ENCODE peak calls at places on chromosomes 12 and 14, in six cellular contexts. One of them, this sample, is unnamed.

GRCh38 chr12:86801439-86801838 is 545.2 kb upstream of the MGAT4C start:
- DNase-seq in stimulated activated CD4-positive, alpha-beta T cell treated with anti-CD3 and anti-CD28 coated beads, Interleukin-1b, Interleukin-23, amount 100 ng/mL, for 1 hour: no peak
- DNase-seq in T1000: no peak
- DNase-seq in HTR-8/SVneo: no peak
- DNase-seq in type B pancreatic cell: no peak
- DNase-seq in activated CD4-positive, alpha-beta T cell treated with anti-CD3 and anti-CD28 coated beads for 48 hours: no peak
- DNase-seq in this sample: no peak

GRCh38 chr14:100132903-100133510 is 26.4 kb downstream of the DEGS2 start:
- DNase-seq in stimulated activated CD4-positive, alpha-beta T cell treated with anti-CD3 and anti-CD28 coated beads, Interleukin-1b, Interleukin-23, amount 100 ng/mL, for 1 hour: no peak
- DNase-seq in T1000: no peak
- DNase-seq in HTR-8/SVneo: no peak
- DNase-seq in type B pancreatic cell: no peak
- DNase-seq in activated CD4-positive, alpha-beta T cell treated with anti-CD3 and anti-CD28 coated beads for 48 hours: no peak
- DNase-seq in this sample: no peak

GRCh38 chr12:17062296-17063061 is 456.5 kb upstream of the LMO3 start:
- DNase-seq in stimulated activated CD4-positive, alpha-beta T cell treated with anti-CD3 and anti-CD28 coated beads, Interleukin-1b, Interleukin-23, amount 100 ng/mL, for 1 hour: no peak
- DNase-seq in T1000: no peak
- DNase-seq in HTR-8/SVneo: no peak
- DNase-seq in type B pancreatic cell: no peak
- DNase-seq in activated CD4-positive, alpha-beta T cell treated with anti-CD3 and anti-CD28 coated beads for 48 hours: no peak
- DNase-seq in this sample: no peak

GRCh38 chr12:52036587-52037171 is 14.6 kb upstream of the NR4A1 start:
- DNase-seq in stimulated activated CD4-positive, alpha-beta T cell treated with anti-CD3 and anti-CD28 coated beads, Interleukin-1b, Interleukin-23, amount 100 ng/mL, for 1 hour: peak
- DNase-seq in T1000: peak
- DNase-seq in HTR-8/SVneo: peak
- DNase-seq in type B pancreatic cell: no peak
- DNase-seq in activated CD4-positive, alpha-beta T cell treated with anti-CD3 and anti-CD28 coated beads for 48 hours: peak
- DNase-seq in this sample: peak

GRCh38 chr14:36580856-36581831 is 1.3 kb downstream of the NKX2-8 start:
- DNase-seq in stimulated activated CD4-positive, alpha-beta T cell treated with anti-CD3 and anti-CD28 coated beads, Interleukin-1b, Interleukin-23, amount 100 ng/mL, for 1 hour: no peak
- DNase-seq in T1000: peak
- DNase-seq in HTR-8/SVneo: peak
- DNase-seq in type B pancreatic cell: no peak
- DNase-seq in activated CD4-positive, alpha-beta T cell treated with anti-CD3 and anti-CD28 coated beads for 48 hours: peak
- DNase-seq in this sample: peak

GRCh38 chr14:89418452-89418851 is 1.4 kb upstream of the FOXN3 start:
- DNase-seq in stimulated activated CD4-positive, alpha-beta T cell treated with anti-CD3 and anti-CD28 coated beads, Interleukin-1b, Interleukin-23, amount 100 ng/mL, for 1 hour: no peak
- DNase-seq in T1000: no peak
- DNase-seq in HTR-8/SVneo: no peak
- DNase-seq in type B pancreatic cell: no peak
- DNase-seq in activated CD4-positive, alpha-beta T cell treated with anti-CD3 and anti-CD28 coated beads for 48 hours: peak
- DNase-seq in this sample: no peak

GRCh38 chr12:113174461-113175384 is 10.6 kb downstream of the DDX54 start:
- DNase-seq in stimulated activated CD4-positive, alpha-beta T cell treated with anti-CD3 and anti-CD28 coated beads, Interleukin-1b, Interleukin-23, amount 100 ng/mL, for 1 hour: peak
- DNase-seq in T1000: peak
- DNase-seq in HTR-8/SVneo: peak
- DNase-seq in type B pancreatic cell: peak
- DNase-seq in activated CD4-positive, alpha-beta T cell treated with anti-CD3 and anti-CD28 coated beads for 48 hours: peak
- DNase-seq in this sample: peak

GRCh38 chr12:125983784-125984510 is 918.7 kb downstream of the AACS start:
- DNase-seq in stimulated activated CD4-positive, alpha-beta T cell treated with anti-CD3 and anti-CD28 coated beads, Interleukin-1b, Interleukin-23, amount 100 ng/mL, for 1 hour: no peak
- DNase-seq in T1000: no peak
- DNase-seq in HTR-8/SVneo: no peak
- DNase-seq in type B pancreatic cell: no peak
- DNase-seq in activated CD4-positive, alpha-beta T cell treated with anti-CD3 and anti-CD28 coated beads for 48 hours: no peak
- DNase-seq in this sample: no peak

GRCh38 chr12:67515679-67516363 is 132.7 kb upstream of the DYRK2 start:
- DNase-seq in stimulated activated CD4-positive, alpha-beta T cell treated with anti-CD3 and anti-CD28 coated beads, Interleukin-1b, Interleukin-23, amount 100 ng/mL, for 1 hour: no peak
- DNase-seq in T1000: no peak
- DNase-seq in HTR-8/SVneo: no peak
- DNase-seq in type B pancreatic cell: no peak
- DNase-seq in activated CD4-positive, alpha-beta T cell treated with anti-CD3 and anti-CD28 coated beads for 48 hours: peak
- DNase-seq in this sample: peak

GRCh38 chr12:94231718-94232117 is 83.3 kb downstream of the PLXNC1 start:
- DNase-seq in stimulated activated CD4-positive, alpha-beta T cell treated with anti-CD3 and anti-CD28 coated beads, Interleukin-1b, Interleukin-23, amount 100 ng/mL, for 1 hour: no peak
- DNase-seq in T1000: no peak
- DNase-seq in HTR-8/SVneo: no peak
- DNase-seq in type B pancreatic cell: no peak
- DNase-seq in activated CD4-positive, alpha-beta T cell treated with anti-CD3 and anti-CD28 coated beads for 48 hours: no peak
- DNase-seq in this sample: no peak

GRCh38 chr12:78887444-78887843 is 22.9 kb downstream of the SYT1 start:
- DNase-seq in stimulated activated CD4-positive, alpha-beta T cell treated with anti-CD3 and anti-CD28 coated beads, Interleukin-1b, Interleukin-23, amount 100 ng/mL, for 1 hour: no peak
- DNase-seq in T1000: no peak
- DNase-seq in HTR-8/SVneo: no peak
- DNase-seq in type B pancreatic cell: no peak
- DNase-seq in activated CD4-positive, alpha-beta T cell treated with anti-CD3 and anti-CD28 coated beads for 48 hours: no peak
- DNase-seq in this sample: no peak

GRCh38 chr12:107196681-107197080 is 103.3 kb upstream of the CRY1 start:
- DNase-seq in stimulated activated CD4-positive, alpha-beta T cell treated with anti-CD3 and anti-CD28 coated beads, Interleukin-1b, Interleukin-23, amount 100 ng/mL, for 1 hour: no peak
- DNase-seq in T1000: no peak
- DNase-seq in HTR-8/SVneo: no peak
- DNase-seq in type B pancreatic cell: no peak
- DNase-seq in activated CD4-positive, alpha-beta T cell treated with anti-CD3 and anti-CD28 coated beads for 48 hours: no peak
- DNase-seq in this sample: no peak